ENCODE peak calls at places on chromosomes 5 and 9, in seven cellular contexts. L is left lung, T is epithelial cell of esophagus, H is AG04450, U is H9, K is fibroblast of the aortic adventitia, D is GM13977. Z is an unnamed sample.

GRCh38 chr5:160629007-160629402 is 207.3 kb downstream of the PTTG1 start:
- DNase-seq in L (no peak), T (no peak), H (no peak), U (no peak), K (no peak), D (no peak), Z (no peak)

GRCh38 chr5:71475788-71476384 is 20.4 kb downstream of the BDP1 start:
- DNase-seq in L (no peak), T (peak), H (no peak), U (no peak), K (peak), D (peak), Z (no peak)

GRCh38 chr5:94776167-94776566 is 157.7 kb downstream of the SLF1 start:
- DNase-seq in L (no peak), T (peak), H (no peak), U (no peak), K (peak), D (no peak), Z (no peak)

GRCh38 chr5:176816043-176816745 is 5.8 kb downstream of the UNC5A start:
- DNase-seq in L (no peak), T (no peak), H (no peak), U (no peak), K (no peak), D (no peak), Z (no peak)

GRCh38 chr5:125538469-125538868 is 792.0 kb upstream of the ZNF608 start:
- DNase-seq in L (no peak), T (no peak), H (no peak), U (no peak), K (no peak), D (no peak), Z (no peak)

GRCh38 chr5:8907168-8907868 is 638.6 kb downstream of the SEMA5A start:
- DNase-seq in L (no peak), T (peak), H (peak), U (no peak), K (peak), D (no peak), Z (no peak)

GRCh38 chr5:174693697-174694400 is 30.5 kb upstream of the MSX2 start:
- DNase-seq in L (no peak), T (no peak), H (no peak), U (no peak), K (no peak), D (no peak), Z (no peak)

GRCh38 chr5:56595561-56595960 is 219.8 kb upstream of the MAP3K1 start:
- DNase-seq in L (no peak), T (no peak), H (no peak), U (no peak), K (no peak), D (no peak), Z (no peak)

GRCh38 chr5:179885491-179886090 is 22.1 kb downstream of the TBC1D9B start:
- DNase-seq in L (no peak), T (no peak), H (no peak), U (no peak), K (no peak), D (no peak), Z (no peak)

GRCh38 chr5:37792976-37793328 is 46.9 kb downstream of the GDNF start:
- DNase-seq in L (no peak), T (no peak), H (peak), U (no peak), K (peak), D (no peak), Z (no peak)

GRCh38 chr5:58149345-58149744 is 310.5 kb downstream of the PLK2 start:
- DNase-seq in L (peak), T (peak), H (no peak), U (no peak), K (peak), D (no peak), Z (no peak)

GRCh38 chr9:121288874-121289553 is 21.1 kb downstream of the GSN start:
- DNase-seq in L (peak), T (peak), H (peak), U (peak), K (peak), D (no peak), Z (peak)

GRCh38 chr5:93062548-93062947 is 518.5 kb downstream of the NR2F1-AS1 start:
- DNase-seq in L (no peak), T (peak), H (no peak), U (no peak), K (peak), D (no peak), Z (no peak)
- TF ChIP-seq CTCF in L (no peak), T (peak), H (no peak), U (peak), K (peak), D (peak), Z (no peak)

DNA sequence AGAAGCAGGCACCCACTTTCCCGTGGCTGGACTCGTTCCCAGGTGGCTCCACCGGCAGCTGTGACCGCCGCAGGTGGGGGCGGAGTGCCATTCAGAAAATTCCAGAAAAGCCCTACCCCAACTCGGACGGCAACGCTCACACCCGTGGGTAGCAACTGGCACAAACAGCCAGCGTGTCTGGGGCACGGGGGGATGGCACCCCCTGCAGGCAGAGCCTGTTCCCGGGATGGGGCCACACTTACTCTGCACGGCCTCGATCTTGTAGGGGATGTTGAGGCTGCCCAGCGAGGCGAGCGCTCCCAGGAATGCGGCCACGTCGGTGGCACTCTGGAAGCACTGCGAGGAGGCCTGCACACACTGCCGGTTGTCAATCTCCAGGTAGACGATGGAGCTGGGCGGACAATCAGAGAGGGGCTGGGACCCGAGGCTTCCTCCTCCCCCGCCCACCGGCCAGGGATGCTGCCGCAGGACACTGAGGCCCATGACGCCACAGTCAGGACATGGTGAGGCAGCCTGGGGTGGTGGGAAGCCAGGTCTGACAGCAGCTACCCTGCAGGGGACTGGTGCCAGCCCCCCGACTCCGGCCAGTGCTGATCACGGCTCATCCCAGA is 20.2 kb upstream of the SEC16A start:
- DNase-seq in L (no peak), T (no peak), H (no peak), U (no peak), K (no peak), D (no peak), Z (no peak)
- TF ChIP-seq CTCF in L (no peak), T (no peak), H (no peak), U (peak), K (no peak), D (peak), Z (no peak)

GRCh38 chr5:147998704-147999103 is 65.1 kb upstream of the SPINK5 start:
- DNase-seq in L (no peak), T (peak), H (no peak), U (no peak), K (no peak), D (no peak), Z (no peak)

GRCh38 chr5:148000036-148000435 is 63.7 kb upstream of the SPINK5 start:
- DNase-seq in L (no peak), T (no peak), H (no peak), U (no peak), K (no peak), D (no peak), Z (no peak)

GRCh38 chr5:147995846-147996245 is 67.9 kb upstream of the SPINK5 start:
- DNase-seq in L (no peak), T (no peak), H (no peak), U (no peak), K (no peak), D (no peak), Z (no peak)

DNA sequence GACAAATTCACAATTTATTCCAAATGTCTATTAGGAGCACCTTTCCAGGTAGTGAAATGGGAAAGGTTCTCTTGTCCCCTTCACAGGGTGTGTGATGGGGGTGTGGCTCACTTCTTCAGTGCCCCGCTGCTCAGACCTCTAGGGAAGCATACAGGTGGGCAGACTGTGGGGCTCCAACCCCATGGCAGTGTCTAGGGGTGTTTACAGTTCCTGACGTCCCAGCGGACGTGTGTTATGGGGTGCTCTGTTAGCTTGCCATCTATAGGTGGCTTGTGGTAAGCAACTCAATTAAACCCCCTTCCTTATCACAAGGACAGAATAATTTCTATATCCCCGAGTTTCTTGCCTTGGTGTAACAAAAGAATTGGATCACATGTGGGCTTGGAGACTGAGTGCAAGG is 67.4 kb upstream of the SPINK5 start:
- DNase-seq in L (no peak), T (no peak), H (no peak), U (no peak), K (no peak), D (no peak), Z (no peak)
- TF ChIP-seq CTCF in L (no peak), T (no peak), H (no peak), U (peak), K (no peak), D (no peak), Z (no peak)

GRCh38 chr9:124941689-124942561 is 1.0 kb upstream of the GOLGA1 start:
- DNase-seq in L (peak), T (no peak), H (no peak), U (peak), K (peak), D (peak), Z (peak)
- TF ChIP-seq CTCF in L (no peak), T (no peak), H (no peak), U (peak), K (peak), D (no peak), Z (no peak)